ENCODE peak calls at places on chromosomes 16 and 17, in eight cellular contexts. X, V, P, Q, N, B, W and U are unnamed samples.

GRCh38 chr17:17523001-17523713 is 27.0 kb upstream of the RASD1 start:
- DNase-seq in X (no peak), P (no peak), W (no peak), B (peak; percentile 53), Q (no peak), V (no peak), N (no peak), U (peak; percentile 12)

GRCh38 chr16:8941718-8942344 is 21.9 kb downstream of the USP7 start:
- DNase-seq in Q (no peak), V (no peak), N (no peak), W (no peak), P (no peak), B (no peak), X (no peak), U (no peak)

GRCh38 chr16:50040028-50040427 is 15.0 kb downstream of the CNEP1R1 start:
- DNase-seq in X (no peak), Q (no peak), N (no peak), W (no peak), P (no peak), B (no peak), V (no peak), U (no peak)

GRCh38 chr16:49631521-49632041 is 224.3 kb downstream of the ZNF423 start:
- DNase-seq in N (no peak), X (no peak), B (peak; percentile 31), P (no peak), Q (no peak), V (no peak), W (no peak), U (peak; percentile 2)

GRCh38 chr16:12093902-12094301 is 117.4 kb downstream of the SNX29 start:
- DNase-seq in N (no peak), Q (no peak), B (no peak), P (no peak), V (no peak), W (no peak), X (no peak), U (no peak)

GRCh38 chr16:51641191-51641765 is 490.2 kb upstream of the SALL1 start:
- DNase-seq in B (no peak), V (no peak), W (no peak), N (no peak), X (no peak), P (no peak), Q (no peak), U (no peak)

GRCh38 chr17:75834279-75834920 is 9.8 kb downstream of the UNC13D start:
- DNase-seq in P (no peak), X (no peak), N (no peak), W (no peak), V (no peak), Q (no peak), B (no peak), U (no peak)

GRCh38 chr16:85865-86264 is 7.8 kb downstream of the MPG start:
- DNase-seq in Q (no peak), X (no peak), P (no peak), B (no peak), W (no peak), V (no peak), N (no peak), U (no peak)

GRCh38 chr17:36743130-36743529 is 141.7 kb downstream of the MRM1 start:
- DNase-seq in X (no peak), B (no peak), P (no peak), Q (no peak), N (no peak), V (no peak), W (peak; percentile 66), U (no peak)

GRCh38 chr16:564690-565419 is 1.9 kb upstream of the NHLRC4 start:
- DNase-seq in W (no peak), B (no peak), N (no peak), X (no peak), Q (no peak), P (no peak), V (no peak), U (no peak)

GRCh38 chr17:36935681-36936454 is 1.4 kb upstream of the LHX1 start:
- DNase-seq in N (no peak), W (peak; percentile 72), P (no peak), B (no peak), Q (no peak), X (no peak), V (no peak), U (peak; percentile 63)

GRCh38 chr16:54602666-54603065 is 316.1 kb upstream of the IRX3 start:
- DNase-seq in W (no peak), B (no peak), Q (no peak), X (no peak), N (no peak), V (no peak), P (no peak), U (no peak)

GRCh38 chr16:14527411-14528044 is 102.5 kb downstream of the PARN start:
- DNase-seq in P (no peak), V (no peak), N (no peak), X (no peak), B (peak; percentile 83), W (no peak), Q (no peak), U (peak; percentile 72)

GRCh38 chr16:51762081-51762995 is 611.3 kb upstream of the SALL1 start:
- DNase-seq in Q (peak; percentile 65), X (peak; percentile 75), P (no peak), B (peak; percentile 82), V (peak; percentile 76), N (peak; percentile 11), W (peak; percentile 86), U (peak; percentile 76)

GRCh38 chr17:77365584-77366186 is 224.9 kb downstream of the SEC14L1 start:
- DNase-seq in X (no peak), W (peak; percentile 72), N (no peak), P (no peak), Q (peak; percentile 64), V (peak; percentile 75), B (peak; percentile 80), U (peak; percentile 77)
- TF ChIP-seq CTCF in X (no peak), W (no peak), N (no peak), P (no peak), Q (no peak), V (no peak), B (no peak), U (no peak)

DNA sequence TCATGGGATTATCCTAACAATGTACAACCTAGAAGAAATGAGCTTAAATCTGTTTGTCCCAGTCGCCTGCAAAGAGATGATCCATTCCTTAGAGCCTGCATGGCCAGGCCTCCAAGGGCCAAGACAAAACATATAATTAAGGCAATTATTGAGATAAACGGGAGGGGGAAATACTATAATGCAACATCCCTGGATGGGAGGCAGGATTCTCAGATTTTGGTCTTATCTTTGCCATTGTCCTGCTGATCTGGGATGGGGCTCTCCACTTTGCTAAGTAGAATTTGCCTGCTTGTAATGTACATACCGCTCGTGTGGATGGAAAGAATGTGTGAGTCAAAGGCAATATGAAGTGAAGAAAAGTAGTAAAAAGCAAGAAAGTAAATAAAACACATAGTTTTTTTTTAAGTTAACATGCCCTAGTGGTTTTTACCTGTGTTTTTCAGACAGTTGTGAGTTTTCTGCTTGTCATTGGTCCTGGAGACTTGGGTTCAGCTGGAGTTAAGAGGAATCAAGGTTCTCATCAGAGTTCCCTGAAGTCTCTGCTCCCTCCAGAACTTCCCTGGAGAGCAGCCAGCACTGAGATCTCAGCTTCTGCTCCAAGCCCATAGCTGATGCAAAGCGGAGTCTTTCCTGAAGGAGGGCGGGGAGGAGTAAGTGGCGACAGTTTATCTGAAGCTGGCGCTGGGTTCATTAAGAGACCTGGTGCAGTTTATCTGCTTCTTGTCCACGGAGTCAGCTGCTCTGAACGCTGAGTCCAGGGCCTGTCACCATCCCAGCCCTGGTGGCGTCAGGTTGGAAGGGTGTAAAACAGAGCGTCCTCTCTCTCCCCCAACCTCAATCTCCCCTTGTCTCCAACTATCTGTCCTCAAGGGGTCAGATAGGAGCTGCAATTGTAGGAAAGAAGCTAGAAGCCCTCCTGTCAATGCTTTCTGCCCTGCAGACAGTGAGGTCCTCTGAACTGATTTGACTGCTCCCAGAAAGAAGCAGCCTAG is 30.1 kb downstream of the HOXB1 start:
- DNase-seq in Q (no peak), P (no peak), W (no peak), X (no peak), N (no peak), B (no peak), V (no peak), U (no peak)
- TF ChIP-seq CTCF in Q (no peak), P (no peak), W (no peak), X (no peak), N (no peak), B (no peak), V (no peak), U (no peak)

DNA sequence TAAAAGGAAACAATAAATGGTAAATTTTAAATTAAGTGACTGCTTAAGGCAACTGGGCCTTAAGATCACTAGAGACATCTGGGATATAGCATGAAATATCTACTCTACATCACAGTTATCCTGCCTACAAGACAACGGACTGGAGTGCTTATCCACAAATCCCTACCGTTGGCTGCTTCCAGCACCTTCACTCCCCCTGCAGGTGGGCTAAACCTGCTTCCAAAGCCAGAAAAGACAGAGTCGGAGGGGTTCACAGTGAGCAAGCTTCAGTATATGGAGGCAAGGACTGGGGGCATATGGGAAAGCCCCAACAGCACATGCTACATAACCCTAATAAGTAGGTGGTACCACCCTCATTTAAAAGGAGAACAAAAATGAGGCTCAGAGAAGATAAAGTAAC is 45.3 kb downstream of the GRIN2A start:
- DNase-seq in W (no peak), B (no peak), N (no peak), P (no peak), V (no peak), X (no peak), Q (no peak), U (no peak)
- TF ChIP-seq CTCF in W (no peak), B (no peak), N (no peak), P (no peak), V (no peak), X (peak; percentile 37), Q (no peak), U (no peak)

GRCh38 chr17:29526322-29526721 is 40.5 kb downstream of the ABHD15 start:
- DNase-seq in B (no peak), P (no peak), N (no peak), W (no peak), X (no peak), V (no peak), Q (no peak), U (no peak)

DNA sequence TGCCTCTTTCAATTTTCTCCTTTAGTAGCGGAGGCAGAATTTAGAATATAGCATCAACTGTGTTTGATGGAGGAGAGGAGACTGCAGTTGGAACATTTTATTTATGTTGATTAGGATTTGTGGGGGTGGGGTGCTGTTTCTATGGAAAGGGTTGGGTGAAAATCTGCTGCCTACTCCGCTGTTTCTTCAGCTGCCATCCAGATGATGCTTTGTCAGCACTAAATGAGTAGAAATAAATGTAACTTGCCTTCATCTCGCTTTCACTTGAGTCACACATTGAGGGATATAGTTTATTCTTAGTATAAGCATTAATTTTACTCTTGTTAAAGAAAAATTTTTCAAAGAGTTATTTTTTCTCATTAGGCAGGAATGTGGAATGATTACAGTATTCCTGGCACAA is 42.1 kb downstream of the ABHD15 start:
- DNase-seq in Q (no peak), X (no peak), V (no peak), B (no peak), N (no peak), P (no peak), W (no peak), U (no peak)
- TF ChIP-seq CTCF in Q (no peak), X (no peak), V (no peak), B (no peak), N (no peak), P (no peak), W (no peak), U (no peak)